ENCODE peak calls at places on chromosomes 3 and 15, in five cellular contexts. One of them, this sample, is unnamed. For H3K9me3, the result is how much of the 10 kb centered on the place peaks cover.

GRCh38 chr3:20194793-20195460 is 8.9 kb upstream of the SGO1 start:
- DNase-seq in Panc1: no peak
- DNase-seq in right cardiac atrium: no peak
- DNase-seq in fibroblast of lung: peak
- DNase-seq in CD8-positive, alpha-beta T cell: no peak
- DNase-seq in this sample: no peak

GRCh38 chr3:30586806-30587486 is 19.5 kb upstream of the TGFBR2 start:
- DNase-seq in fibroblast of lung: no peak
- DNase-seq in CD8-positive, alpha-beta T cell: no peak
- DNase-seq in Panc1: no peak
- DNase-seq in right cardiac atrium: no peak
- DNase-seq in this sample: no peak

GRCh38 chr3:17039579-17039978 is 154.8 kb downstream of the PLCL2 start:
- DNase-seq in right cardiac atrium: no peak
- DNase-seq in Panc1: peak
- DNase-seq in CD8-positive, alpha-beta T cell: no peak
- DNase-seq in fibroblast of lung: peak
- DNase-seq in this sample: no peak

GRCh38 chr3:73052857-73053256 is 8.6 kb upstream of the EBLN2 start:
- DNase-seq in right cardiac atrium: no peak
- DNase-seq in Panc1: no peak
- DNase-seq in CD8-positive, alpha-beta T cell: no peak
- DNase-seq in fibroblast of lung: no peak
- DNase-seq in this sample: no peak

GRCh38 chr15:65828566-65828965 is 36.5 kb upstream of the DENND4A start:
- DNase-seq in Panc1: no peak
- DNase-seq in right cardiac atrium: no peak
- DNase-seq in fibroblast of lung: no peak
- DNase-seq in CD8-positive, alpha-beta T cell: no peak
- DNase-seq in this sample: no peak

GRCh38 chr3:57805674-57806073 is 49.6 kb downstream of the SLMAP start:
- DNase-seq in Panc1: peak
- DNase-seq in fibroblast of lung: peak
- DNase-seq in CD8-positive, alpha-beta T cell: no peak
- DNase-seq in right cardiac atrium: no peak
- DNase-seq in this sample: no peak

GRCh38 chr15:40149339-40149738 is 11.5 kb upstream of the BUB1B start:
- DNase-seq in fibroblast of lung: no peak
- DNase-seq in Panc1: no peak
- DNase-seq in right cardiac atrium: no peak
- DNase-seq in CD8-positive, alpha-beta T cell: peak
- DNase-seq in this sample: no peak

GRCh38 chr3:12194209-12194608 is 35.5 kb upstream of the TIMP4 start:
- DNase-seq in fibroblast of lung: peak
- DNase-seq in Panc1: peak
- DNase-seq in CD8-positive, alpha-beta T cell: no peak
- DNase-seq in right cardiac atrium: no peak
- DNase-seq in this sample: no peak

GRCh38 chr3:125032100-125032643 is 23.6 kb downstream of the HEG1 start:
- DNase-seq in right cardiac atrium: peak
- DNase-seq in fibroblast of lung: no peak
- DNase-seq in Panc1: no peak
- DNase-seq in CD8-positive, alpha-beta T cell: no peak
- DNase-seq in this sample: no peak

GRCh38 chr15:67843571-67844387 is 3.9 kb upstream of the RNU6-1 start:
- DNase-seq in right cardiac atrium: no peak
- DNase-seq in fibroblast of lung: peak
- DNase-seq in Panc1: no peak
- DNase-seq in CD8-positive, alpha-beta T cell: no peak
- DNase-seq in this sample: no peak

GRCh38 chr3:65946438-65946837 is 92.3 kb downstream of the MAGI1 start:
- DNase-seq in CD8-positive, alpha-beta T cell: no peak
- DNase-seq in right cardiac atrium: peak
- DNase-seq in Panc1: no peak
- DNase-seq in fibroblast of lung: peak
- DNase-seq in this sample: no peak

GRCh38 chr3:188948658-188949400 is 222.9 kb upstream of the TPRG1 start:
- DNase-seq in Panc1: peak
- DNase-seq in CD8-positive, alpha-beta T cell: no peak
- DNase-seq in fibroblast of lung: peak
- DNase-seq in right cardiac atrium: no peak
- DNase-seq in this sample: no peak

GRCh38 chr3:124759666-124760401 is 29.6 kb downstream of the UMPS start:
- DNase-seq in fibroblast of lung: no peak
- DNase-seq in right cardiac atrium: no peak
- DNase-seq in Panc1: no peak
- DNase-seq in CD8-positive, alpha-beta T cell: no peak
- DNase-seq in this sample: no peak

GRCh38 chr3:105066106-105066839 is 300.4 kb upstream of the ALCAM start:
- DNase-seq in right cardiac atrium: no peak
- DNase-seq in Panc1: no peak
- DNase-seq in CD8-positive, alpha-beta T cell: no peak
- DNase-seq in fibroblast of lung: peak
- DNase-seq in this sample: no peak

GRCh38 chr3:34864011-34864410 is 775.3 kb upstream of the ARPP21 start:
- DNase-seq in Panc1: no peak
- DNase-seq in CD8-positive, alpha-beta T cell: no peak
- DNase-seq in right cardiac atrium: no peak
- DNase-seq in fibroblast of lung: peak
- DNase-seq in this sample: no peak

GRCh38 chr3:175941352-175941751 is 1082.2 kb downstream of the NAALADL2 start:
- DNase-seq in Panc1: no peak
- DNase-seq in right cardiac atrium: no peak
- DNase-seq in CD8-positive, alpha-beta T cell: no peak
- DNase-seq in fibroblast of lung: no peak
- DNase-seq in this sample: no peak
- H3K9me3 ChIP-seq in Panc1: under half
- H3K9me3 ChIP-seq in right cardiac atrium: under half
- H3K9me3 ChIP-seq in CD8-positive, alpha-beta T cell: under half
- H3K9me3 ChIP-seq in fibroblast of lung: under half
- H3K9me3 ChIP-seq in this sample: under half

DNA sequence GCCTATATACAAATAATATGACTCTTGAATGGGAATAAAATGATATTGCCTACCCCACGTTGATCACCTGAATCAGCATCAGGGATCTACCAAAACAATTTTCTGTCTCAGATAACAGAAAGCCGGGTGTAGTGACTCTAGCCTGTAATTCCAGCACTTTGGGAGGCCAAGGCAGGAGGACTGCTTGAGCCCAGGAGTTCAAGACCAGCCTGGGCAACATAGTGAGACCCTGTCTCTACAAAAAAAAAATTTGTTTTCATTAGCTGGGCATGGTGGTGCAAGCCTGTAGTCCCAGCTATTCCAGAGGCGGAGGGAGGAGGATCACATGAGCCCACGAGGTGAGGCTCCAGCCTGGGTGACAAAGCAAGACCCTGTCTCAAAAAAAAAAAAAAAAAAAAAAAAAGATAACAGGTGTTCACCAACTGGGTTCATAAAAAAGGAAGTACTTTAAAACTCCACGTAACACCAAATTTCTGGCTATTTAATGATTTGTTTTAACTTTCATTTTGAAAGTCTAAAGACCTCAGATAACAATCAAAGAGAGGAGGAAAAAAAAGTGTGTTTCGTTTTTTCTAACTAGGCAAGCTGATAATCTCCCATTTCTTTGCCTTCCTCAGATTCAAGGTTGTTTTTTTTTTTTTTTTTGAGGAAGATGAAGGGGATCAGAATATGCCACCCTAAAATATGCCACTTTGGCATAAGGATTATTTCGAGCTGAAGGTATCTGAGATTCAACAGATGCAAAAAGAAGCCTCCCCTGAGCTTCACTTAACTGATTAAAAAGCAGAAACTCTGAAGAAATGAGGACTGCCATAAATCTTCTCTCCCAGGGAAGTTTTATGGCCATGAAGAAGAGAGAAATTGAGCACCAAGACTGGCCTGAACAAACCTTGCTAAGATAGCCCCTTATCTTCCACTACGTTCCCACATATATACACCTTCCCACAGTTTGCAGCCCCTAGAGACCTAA is 44.1 kb downstream of the TRANK1 start:
- DNase-seq in Panc1: no peak
- DNase-seq in right cardiac atrium: no peak
- DNase-seq in CD8-positive, alpha-beta T cell: no peak
- DNase-seq in fibroblast of lung: no peak
- DNase-seq in this sample: no peak
- H3K27ac ChIP-seq in Panc1: no peak
- H3K27ac ChIP-seq in right cardiac atrium: no peak
- H3K27ac ChIP-seq in CD8-positive, alpha-beta T cell: no peak
- H3K27ac ChIP-seq in fibroblast of lung: no peak
- H3K27ac ChIP-seq in this sample: no peak

GRCh38 chr3:151837057-151837456 is 23.1 kb downstream of the AADAC start:
- DNase-seq in right cardiac atrium: no peak
- DNase-seq in CD8-positive, alpha-beta T cell: no peak
- DNase-seq in Panc1: peak
- DNase-seq in fibroblast of lung: peak
- DNase-seq in this sample: no peak

GRCh38 chr3:151839313-151839631 is 25.4 kb downstream of the AADAC start:
- DNase-seq in Panc1: no peak
- DNase-seq in right cardiac atrium: no peak
- DNase-seq in fibroblast of lung: no peak
- DNase-seq in CD8-positive, alpha-beta T cell: no peak
- DNase-seq in this sample: no peak

GRCh38 chr3:151841801-151842200 is 27.9 kb downstream of the AADAC start:
- DNase-seq in right cardiac atrium: no peak
- DNase-seq in Panc1: no peak
- DNase-seq in CD8-positive, alpha-beta T cell: no peak
- DNase-seq in fibroblast of lung: peak
- DNase-seq in this sample: no peak

GRCh38 chr3:151835751-151836550 is 22.0 kb downstream of the AADAC start:
- DNase-seq in right cardiac atrium: no peak
- DNase-seq in fibroblast of lung: peak
- DNase-seq in CD8-positive, alpha-beta T cell: no peak
- DNase-seq in Panc1: no peak
- DNase-seq in this sample: no peak

DNA sequence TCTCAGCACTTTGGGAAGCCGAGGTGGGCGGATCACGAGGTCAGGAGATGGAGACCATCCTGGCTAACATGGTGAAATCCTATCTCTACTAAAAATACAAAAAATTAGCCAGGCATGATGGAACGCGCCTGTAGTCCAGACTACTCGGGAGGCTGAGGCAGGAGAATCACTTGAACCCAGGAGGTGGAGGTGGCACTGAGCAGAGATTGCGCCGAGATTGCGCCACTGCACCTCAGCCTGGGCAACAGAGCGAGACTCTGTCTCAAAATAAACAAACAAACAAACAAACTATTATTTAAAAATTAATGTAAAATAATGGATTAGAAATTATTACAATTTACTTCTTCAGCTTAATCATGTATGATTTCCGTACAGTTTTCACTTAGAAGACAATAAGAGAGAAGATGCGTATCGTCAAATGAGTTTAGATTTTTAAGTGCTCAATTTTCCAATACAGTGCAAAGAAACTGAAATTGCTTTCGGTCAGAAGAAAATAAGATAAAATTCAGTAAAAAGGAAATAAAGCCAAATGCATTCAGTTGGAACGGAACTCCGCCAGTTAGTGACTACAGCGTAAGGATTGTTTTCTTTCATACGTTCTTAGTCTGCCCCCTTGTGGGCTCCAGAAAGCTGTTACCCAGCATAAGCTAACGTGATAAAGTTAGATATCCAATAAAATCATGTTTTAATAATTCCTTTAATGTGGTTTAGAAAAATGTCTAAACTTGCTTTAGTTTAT is 24.8 kb downstream of the AADAC start:
- DNase-seq in Panc1: peak
- DNase-seq in CD8-positive, alpha-beta T cell: no peak
- DNase-seq in fibroblast of lung: peak
- DNase-seq in right cardiac atrium: peak
- DNase-seq in this sample: no peak
- H3K4me3 ChIP-seq in Panc1: peak
- H3K4me3 ChIP-seq in CD8-positive, alpha-beta T cell: no peak
- H3K4me3 ChIP-seq in fibroblast of lung: peak
- H3K4me3 ChIP-seq in right cardiac atrium: peak
- H3K4me3 ChIP-seq in this sample: peak

DNA sequence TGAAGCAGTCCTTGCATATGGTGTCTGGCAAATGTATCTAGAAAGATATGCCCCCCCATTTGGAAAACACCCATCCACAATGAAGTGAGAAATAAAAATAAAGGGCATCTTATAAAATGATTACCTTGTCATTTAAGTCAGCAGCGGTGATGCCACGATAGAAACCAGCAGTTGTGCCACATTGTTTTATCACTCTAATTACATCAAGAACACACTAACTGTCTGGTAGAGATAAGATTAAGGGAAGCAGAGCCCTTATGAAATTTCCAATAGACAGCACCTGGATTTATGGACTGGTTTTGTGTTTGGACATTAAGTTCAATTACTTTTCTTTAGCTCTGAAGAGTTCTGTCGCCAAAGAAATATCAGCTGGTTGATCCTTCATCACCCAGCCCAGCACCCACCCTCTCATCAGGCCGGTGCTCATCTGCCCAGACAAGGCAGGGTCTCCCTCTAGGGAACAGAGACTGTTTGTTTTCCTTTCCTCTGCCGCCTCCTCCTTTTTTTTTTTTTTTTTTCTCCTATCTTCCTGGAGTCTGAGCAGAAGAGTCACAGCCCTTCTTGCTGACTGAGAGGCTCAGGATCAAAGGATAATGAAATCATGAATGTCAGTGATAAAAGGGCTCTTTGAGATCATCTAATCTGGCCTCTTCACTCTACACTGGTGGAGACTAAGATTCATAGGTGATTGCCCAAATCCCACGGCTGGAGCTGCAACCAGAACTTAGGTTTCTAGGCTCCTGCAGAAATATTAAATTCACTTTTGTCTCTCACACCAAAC is 464.1 kb downstream of the NTRK3 start:
- DNase-seq in Panc1: no peak
- DNase-seq in CD8-positive, alpha-beta T cell: no peak
- DNase-seq in right cardiac atrium: no peak
- DNase-seq in fibroblast of lung: no peak
- DNase-seq in this sample: no peak
- H3K9me3 ChIP-seq in Panc1: under half
- H3K9me3 ChIP-seq in CD8-positive, alpha-beta T cell: under half
- H3K9me3 ChIP-seq in right cardiac atrium: under half
- H3K9me3 ChIP-seq in fibroblast of lung: under half
- H3K9me3 ChIP-seq in this sample: under half

DNA sequence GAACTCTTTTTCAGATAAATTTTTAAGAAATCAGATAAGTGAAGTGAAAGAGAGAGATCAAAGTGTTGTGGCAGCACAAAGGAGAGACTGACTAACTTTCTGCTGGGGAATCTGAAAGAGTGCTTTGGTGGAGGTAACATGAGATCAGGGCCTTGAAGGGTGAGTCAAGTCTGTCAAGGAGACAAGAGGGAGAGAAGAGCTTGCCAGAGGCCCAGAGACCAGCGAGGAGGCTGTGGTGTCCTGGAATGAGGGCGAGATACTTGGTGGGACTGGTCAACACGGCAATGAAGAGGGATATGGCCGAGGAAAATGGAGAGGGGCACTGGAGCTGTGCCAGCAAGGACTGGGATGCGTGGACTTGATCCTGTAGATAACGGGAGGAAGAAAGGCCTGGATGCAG is 4.6 kb downstream of the TADA3 start:
- DNase-seq in fibroblast of lung: peak
- DNase-seq in Panc1: no peak
- DNase-seq in right cardiac atrium: no peak
- DNase-seq in CD8-positive, alpha-beta T cell: no peak
- DNase-seq in this sample: no peak
- H3K27ac ChIP-seq in fibroblast of lung: no peak
- H3K27ac ChIP-seq in Panc1: no peak
- H3K27ac ChIP-seq in right cardiac atrium: no peak
- H3K27ac ChIP-seq in CD8-positive, alpha-beta T cell: no peak
- H3K27ac ChIP-seq in this sample: no peak